ENCODE peak calls at places on chromosomes 2 and 18, in eight cellular contexts. R is HCT116, I is GM12891, V is ovary, W is spleen, T is lower leg skin, S is H54, Q is stomach. Y is an unnamed sample.

GRCh38 chr18:63342206-63342605 is 22.6 kb upstream of the BCL2 start:
- DNase-seq in S (no peak), I (no peak), T (no peak), R (no peak), Q (no peak), W (no peak), V (peak), Y (peak)

GRCh38 chr2:9029721-9030120 is 26.2 kb upstream of the MBOAT2 start:
- DNase-seq in R (no peak), I (no peak), W (no peak), Q (no peak), S (no peak), T (no peak), V (no peak), Y (no peak)

GRCh38 chr18:8391068-8391467 is 218.2 kb upstream of the RAB12 start:
- DNase-seq in V (no peak), Q (no peak), I (no peak), S (no peak), R (no peak), W (no peak), T (no peak), Y (no peak)

GRCh38 chr2:80153151-80153550 is 151.4 kb downstream of the LRRTM1 start:
- DNase-seq in I (no peak), T (no peak), S (no peak), Q (no peak), W (no peak), R (no peak), V (no peak), Y (no peak)

GRCh38 chr2:205763708-205764501 is 81.6 kb downstream of the NRP2 start:
- DNase-seq in Q (peak), I (no peak), R (no peak), S (no peak), W (no peak), T (peak), V (no peak), Y (peak)

GRCh38 chr2:86037795-86038192 is 67.9 kb downstream of the POLR1A start:
- DNase-seq in R (no peak), Q (no peak), I (no peak), W (peak), V (no peak), S (no peak), T (peak), Y (no peak)

GRCh38 chr2:74816540-74817331 is 17.2 kb upstream of the HK2 start:
- DNase-seq in T (peak), S (no peak), Q (no peak), R (no peak), W (no peak), I (no peak), V (no peak), Y (no peak)

GRCh38 chr18:10025756-10026290 is 112.0 kb downstream of the VAPA start:
- DNase-seq in Q (no peak), R (no peak), S (no peak), I (no peak), V (no peak), T (peak), W (no peak), Y (no peak)

GRCh38 chr18:66999003-66999402 is 395.1 kb upstream of the CDH19 start:
- DNase-seq in T (no peak), V (no peak), I (no peak), S (no peak), Q (no peak), R (no peak), W (no peak), Y (no peak)

GRCh38 chr2:68834737-68835136 is 36.5 kb downstream of the BMP10 start:
- DNase-seq in S (no peak), I (no peak), W (no peak), T (no peak), Q (no peak), V (no peak), R (no peak), Y (peak)

GRCh38 chr2:12727641-12728040 is 10.9 kb downstream of the TRIB2 start:
- DNase-seq in R (no peak), Q (peak), W (no peak), I (no peak), V (no peak), S (no peak), T (no peak), Y (no peak)

GRCh38 chr2:190344275-190344827 is 962 bp downstream of the INPP1 start:
- DNase-seq in W (no peak), R (no peak), T (no peak), Q (peak), V (peak), I (peak), S (peak), Y (peak)

GRCh38 chr2:56478027-56478426 is 294.2 kb downstream of the CCDC85A start:
- DNase-seq in W (no peak), S (no peak), V (no peak), I (no peak), R (no peak), T (no peak), Q (no peak), Y (no peak)

GRCh38 chr2:88016948-88017779 is 817 bp upstream of the RNU2-63P start:
- DNase-seq in T (peak), S (peak), R (peak), I (peak), W (peak), Q (peak), V (no peak), Y (peak)

GRCh38 chr2:142140434-142140845 is 9.6 kb upstream of the LRP1B start:
- DNase-seq in T (no peak), V (no peak), W (no peak), I (no peak), R (peak), Q (no peak), S (no peak), Y (peak)

DNA sequence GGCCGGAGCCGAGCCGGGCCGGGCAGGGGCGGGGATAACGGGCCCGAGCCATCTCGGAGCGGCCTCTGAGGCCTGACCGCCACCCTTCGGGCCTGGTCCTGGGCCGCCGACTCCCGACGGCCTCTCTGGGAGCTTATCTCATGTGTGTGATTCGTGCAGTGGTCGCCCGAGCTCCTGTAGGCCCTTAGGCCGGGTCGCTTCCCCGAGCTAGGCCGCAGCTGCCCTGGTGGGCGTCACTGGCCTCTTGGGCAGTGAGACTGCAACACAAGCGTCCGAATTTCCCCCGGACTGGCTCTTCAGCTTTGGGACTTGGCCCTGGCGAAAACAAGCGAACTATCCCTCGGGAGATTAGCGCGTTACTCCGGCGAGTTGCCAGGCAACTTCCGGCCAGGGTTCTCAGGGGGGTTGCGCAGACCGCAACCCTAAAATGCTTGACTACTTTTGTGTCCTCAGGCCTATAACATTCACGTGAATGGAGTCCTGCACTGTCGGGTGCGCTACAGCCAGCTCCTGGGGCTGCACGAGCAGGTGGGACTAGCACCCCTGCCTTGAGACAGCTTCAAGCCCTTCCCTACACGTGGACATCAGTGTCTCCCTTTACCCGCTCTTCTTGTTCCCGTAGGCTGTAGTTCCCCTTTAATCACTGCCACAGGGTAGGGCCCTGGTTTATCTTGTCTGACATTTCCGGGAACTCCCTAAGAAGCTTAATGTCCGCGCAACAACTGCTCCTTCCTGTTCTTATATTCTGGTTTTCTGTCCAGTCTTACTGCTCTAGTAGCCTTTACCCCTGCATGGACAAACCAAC is 602 bp downstream of the SNX17 start:
- DNase-seq in S (no peak), I (peak), T (peak), Q (no peak), W (no peak), R (no peak), V (peak), Y (peak)
- TF ChIP-seq POLR2A in S (peak), I (peak), T (no peak), Q (no peak), W (no peak), R (no peak), V (no peak), Y (no peak)

DNA sequence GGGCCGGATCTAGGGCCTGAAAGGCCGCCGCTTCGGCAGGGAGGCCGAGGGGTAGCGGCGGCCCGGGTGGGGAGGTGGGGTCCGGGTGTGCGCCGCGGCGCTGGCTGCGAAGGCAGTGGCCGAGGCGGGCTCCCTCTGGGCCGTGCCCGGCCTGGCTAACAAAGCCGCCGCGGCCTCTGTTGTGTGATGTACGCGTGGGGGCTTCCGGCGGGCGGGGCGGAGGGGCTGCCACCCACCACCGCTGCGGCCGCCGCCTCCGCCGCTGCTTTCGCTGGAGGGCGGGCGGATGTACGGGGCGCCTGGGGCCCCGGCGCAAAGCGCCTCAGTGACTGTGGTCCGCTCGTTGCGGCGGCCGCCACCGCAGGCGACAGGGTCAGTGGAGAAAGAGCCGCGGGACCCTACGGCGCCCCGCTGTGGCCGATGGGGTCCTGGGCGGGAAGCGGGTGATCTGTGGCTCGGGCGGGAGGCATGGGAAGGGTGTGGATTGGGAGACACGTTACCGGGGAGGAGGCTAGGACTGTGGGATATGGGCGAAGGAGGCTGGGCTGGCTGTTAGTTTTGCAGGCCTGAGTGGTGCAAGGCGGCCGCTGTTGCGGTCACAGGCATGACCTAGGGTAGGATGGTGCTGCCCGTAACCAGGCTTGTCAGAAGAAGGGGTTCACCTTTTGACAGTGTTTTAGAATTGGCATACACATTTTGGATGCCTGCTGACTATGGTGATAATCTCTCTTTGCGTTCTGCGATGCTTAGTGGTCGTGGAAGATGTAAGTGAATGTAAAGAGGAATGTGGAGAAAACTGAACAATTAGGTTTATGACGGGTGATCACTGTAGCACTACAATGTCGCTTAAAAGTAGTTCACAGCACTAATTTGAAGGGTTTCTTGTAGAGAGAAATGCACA is 662 bp downstream of the BZW1 start:
- DNase-seq in S (peak), I (peak), Q (peak), W (peak), T (peak), V (peak), R (peak), Y (peak)
- TF ChIP-seq POLR2A in S (peak), I (no peak), Q (no peak), W (no peak), T (no peak), V (no peak), R (no peak), Y (peak)

GRCh38 chr2:108351889-108352288 is 25.9 kb upstream of the SULT1C4 start:
- DNase-seq in R (no peak), Q (no peak), T (no peak), I (no peak), W (no peak), S (no peak), V (no peak), Y (no peak)

GRCh38 chr2:108360776-108361468 is 16.8 kb upstream of the SULT1C4 start:
- DNase-seq in I (no peak), T (no peak), W (no peak), R (no peak), V (no peak), Q (no peak), S (no peak), Y (no peak)

GRCh38 chr2:108354171-108354570 is 23.6 kb upstream of the SULT1C4 start:
- DNase-seq in V (no peak), I (no peak), S (no peak), R (no peak), Q (no peak), W (no peak), T (no peak), Y (no peak)

GRCh38 chr2:108355907-108356734 is 21.6 kb upstream of the SULT1C4 start:
- DNase-seq in T (no peak), Q (no peak), S (no peak), I (no peak), V (no peak), R (no peak), W (no peak), Y (no peak)
- TF ChIP-seq POLR2A in T (no peak), Q (no peak), S (no peak), I (no peak), V (no peak), R (peak), W (no peak), Y (no peak)

GRCh38 chr18:76528477-76529432 is 33.7 kb upstream of the ZNF516 start:
- DNase-seq in W (peak), V (peak), T (peak), Q (peak), I (no peak), S (no peak), R (no peak), Y (peak)
- TF ChIP-seq POLR2A in W (no peak), V (peak), T (no peak), Q (no peak), I (no peak), S (no peak), R (no peak), Y (no peak)

GRCh38 chr2:198387677-198388076 is 583.3 kb downstream of the PLCL1 start:
- DNase-seq in Q (no peak), V (no peak), S (no peak), R (no peak), I (no peak), T (no peak), W (no peak), Y (no peak)
- TF ChIP-seq POLR2A in Q (no peak), V (no peak), S (no peak), R (no peak), I (no peak), T (no peak), W (no peak), Y (no peak)

DNA sequence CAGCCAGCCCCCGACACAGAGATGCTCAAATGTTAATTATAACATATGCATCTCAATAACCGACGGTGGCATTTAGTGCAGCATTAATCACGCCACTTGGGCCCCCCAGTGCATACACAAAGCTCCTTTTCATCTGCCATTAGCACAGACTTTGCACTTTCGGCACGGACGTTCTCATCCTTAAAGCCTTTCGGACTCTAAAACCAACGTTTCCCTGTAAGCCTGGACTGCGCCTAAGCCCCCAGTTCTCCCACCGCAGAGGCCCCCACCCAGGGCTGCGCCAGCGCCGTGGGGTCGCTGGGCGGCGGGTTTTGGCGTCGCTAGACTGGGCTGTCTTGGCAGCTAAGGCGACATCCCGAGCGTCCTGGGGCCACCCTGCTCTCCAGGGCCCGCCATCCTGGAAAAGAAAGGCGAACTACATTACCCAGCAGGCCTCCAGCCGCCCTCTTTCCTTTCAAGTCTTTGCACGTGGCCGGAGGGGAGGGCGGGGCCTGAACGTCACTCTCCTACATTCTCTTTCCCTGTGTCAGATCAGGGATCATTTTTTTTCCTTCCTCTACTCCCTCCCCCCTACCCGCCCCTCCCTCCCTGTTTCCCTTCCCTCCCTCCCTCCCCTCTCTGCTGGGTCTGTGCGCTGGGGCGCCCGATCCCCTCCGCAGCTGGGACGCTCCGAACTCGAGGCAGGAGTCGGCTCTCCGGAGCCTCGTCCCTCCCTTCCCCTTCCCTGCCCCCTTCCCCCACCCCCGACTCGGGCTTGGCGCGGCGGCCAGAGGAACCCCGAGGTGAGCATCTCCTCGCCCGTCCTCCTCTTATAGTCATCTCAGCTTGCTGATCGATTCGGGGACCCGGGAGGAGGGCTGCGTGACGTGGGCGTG is at the start of gene CTIF:
- DNase-seq in R (peak), W (peak), S (peak), V (peak), Q (peak), I (peak), T (peak), Y (peak)
- TF ChIP-seq POLR2A in R (no peak), W (no peak), S (peak), V (no peak), Q (no peak), I (no peak), T (no peak), Y (no peak)

DNA sequence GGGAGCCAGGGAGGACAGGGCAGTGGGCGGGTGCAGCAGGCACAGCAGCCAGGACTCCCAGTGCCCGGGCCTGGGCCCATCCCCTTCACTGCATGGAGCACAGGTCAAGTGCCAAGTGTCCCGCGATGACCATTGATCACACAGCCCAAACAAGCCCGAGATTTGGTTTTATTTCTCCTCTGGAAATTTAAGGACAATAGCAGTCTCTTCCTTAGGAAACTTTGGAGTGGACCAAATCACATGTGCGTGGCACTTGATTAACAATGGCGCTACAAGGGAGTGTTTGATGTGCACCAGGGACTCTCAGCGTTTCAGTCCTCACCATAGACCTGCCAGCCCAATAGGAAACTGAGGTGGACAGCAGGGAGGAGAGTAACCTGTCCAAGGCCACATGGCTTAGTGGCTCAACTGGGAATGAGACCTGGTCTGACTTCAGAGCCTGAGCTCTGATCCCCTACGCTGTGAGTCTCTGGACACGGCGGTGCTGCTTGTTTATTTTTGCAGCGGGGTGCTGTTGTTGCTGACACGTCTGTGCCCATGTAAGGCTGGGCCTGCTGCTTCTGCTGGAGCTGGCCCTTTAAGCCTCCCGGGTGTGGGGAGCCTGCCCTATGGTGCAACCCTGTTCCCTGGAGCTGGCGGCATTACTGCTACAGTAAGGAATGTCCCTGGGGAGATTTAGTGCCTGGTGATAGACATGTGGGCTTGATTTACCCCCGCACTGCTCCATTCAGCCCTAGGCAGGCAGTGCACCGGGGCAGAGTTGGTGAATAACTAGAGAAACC is 194.2 kb downstream of the INHBB start:
- DNase-seq in Q (no peak), S (peak), T (peak), V (no peak), W (no peak), R (no peak), I (no peak), Y (no peak)
- TF ChIP-seq POLR2A in Q (no peak), S (no peak), T (no peak), V (no peak), W (no peak), R (no peak), I (no peak), Y (no peak)

GRCh38 chr2:109507217-109507616 is 106.5 kb downstream of the SEPTIN10 start:
- DNase-seq in T (no peak), Q (no peak), W (no peak), S (no peak), I (no peak), R (no peak), V (no peak), Y (no peak)
- TF ChIP-seq POLR2A in T (no peak), Q (no peak), W (no peak), S (no peak), I (no peak), R (no peak), V (no peak), Y (no peak)

GRCh38 chr2:149544692-149545091 is 42.9 kb downstream of the MMADHC start:
- DNase-seq in W (no peak), I (no peak), S (no peak), Q (no peak), R (no peak), V (no peak), T (no peak), Y (no peak)
- TF ChIP-seq POLR2A in W (no peak), I (no peak), S (no peak), Q (no peak), R (no peak), V (no peak), T (no peak), Y (no peak)

GRCh38 chr2:201532686-201533304 is 81.3 kb downstream of the STRADB start:
- DNase-seq in T (no peak), S (peak), Q (no peak), I (no peak), R (peak), V (no peak), W (no peak), Y (no peak)

GRCh38 chr2:201538025-201538424 is 86.5 kb downstream of the STRADB start:
- DNase-seq in Q (no peak), S (no peak), V (no peak), W (no peak), R (no peak), T (no peak), I (no peak), Y (no peak)

DNA sequence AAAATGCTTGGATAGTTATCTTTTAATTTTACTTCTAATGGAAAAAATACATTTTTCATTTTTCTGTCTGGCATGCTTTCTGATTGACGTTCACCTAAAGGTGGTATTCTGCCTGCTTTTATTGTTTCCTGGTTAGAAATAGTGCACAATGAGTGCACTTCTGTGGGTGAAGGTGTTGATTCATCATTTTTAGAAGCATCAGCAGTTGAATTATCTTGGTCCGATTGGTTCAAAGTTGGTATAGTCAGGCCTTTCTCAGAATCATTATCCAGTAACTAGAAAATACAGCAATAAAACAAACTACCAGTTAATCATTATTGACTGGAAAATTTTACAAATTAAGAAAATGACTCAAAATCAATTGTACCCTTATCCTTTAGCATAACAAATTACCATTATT is 84.5 kb downstream of the STRADB start:
- DNase-seq in R (no peak), Q (no peak), T (no peak), I (no peak), W (no peak), V (no peak), S (no peak), Y (no peak)
- TF ChIP-seq POLR2A in R (no peak), Q (no peak), T (no peak), I (no peak), W (no peak), V (no peak), S (no peak), Y (no peak)

Y was measured in erythroblast.